ENCODE peak calls at places on chromosome 18, in four cellular contexts. One of them, this sample, is unnamed.

GRCh38 chr18:36187826-36188721 is 777 bp downstream of the MOCOS start:
- DNase-seq in stomach: peak
- DNase-seq in endothelial cell of umbilical vein: no peak
- DNase-seq in H54: peak
- DNase-seq in this sample: peak

GRCh38 chr18:50201476-50201875 is 6.5 kb upstream of the MYO5B start:
- DNase-seq in stomach: no peak
- DNase-seq in endothelial cell of umbilical vein: no peak
- DNase-seq in H54: no peak
- DNase-seq in this sample: no peak

GRCh38 chr18:31424383-31424988 is 23.1 kb upstream of the DSG3 start:
- DNase-seq in stomach: peak
- DNase-seq in endothelial cell of umbilical vein: no peak
- DNase-seq in H54: peak
- DNase-seq in this sample: no peak

GRCh38 chr18:2716394-2717326 is 61.1 kb downstream of the SMCHD1 start:
- DNase-seq in stomach: no peak
- DNase-seq in endothelial cell of umbilical vein: no peak
- DNase-seq in H54: no peak
- DNase-seq in this sample: no peak

GRCh38 chr18:6056171-6056932 is 161.0 kb upstream of the TMEM200C start:
- DNase-seq in stomach: no peak
- DNase-seq in endothelial cell of umbilical vein: peak
- DNase-seq in H54: peak
- DNase-seq in this sample: no peak

GRCh38 chr18:78696698-78697435 is 282.8 kb upstream of the SALL3 start:
- DNase-seq in stomach: no peak
- DNase-seq in endothelial cell of umbilical vein: no peak
- DNase-seq in H54: no peak
- DNase-seq in this sample: no peak

GRCh38 chr18:59616501-59616900 is 80.7 kb downstream of the CCBE1 start:
- DNase-seq in stomach: no peak
- DNase-seq in endothelial cell of umbilical vein: no peak
- DNase-seq in H54: no peak
- DNase-seq in this sample: no peak

GRCh38 chr18:13257361-13257980 is 38.9 kb downstream of the LDLRAD4 start:
- DNase-seq in stomach: no peak
- DNase-seq in endothelial cell of umbilical vein: no peak
- DNase-seq in H54: no peak
- DNase-seq in this sample: no peak

GRCh38 chr18:56937874-56938273 is 209.0 kb upstream of the BOD1L2 start:
- DNase-seq in stomach: no peak
- DNase-seq in endothelial cell of umbilical vein: no peak
- DNase-seq in H54: no peak
- DNase-seq in this sample: no peak

GRCh38 chr18:13218376-13219011 is at the start of gene LDLRAD4:
- DNase-seq in stomach: peak
- DNase-seq in endothelial cell of umbilical vein: peak
- DNase-seq in H54: no peak
- DNase-seq in this sample: peak

GRCh38 chr18:46264255-46264654 is 160.1 kb downstream of the HAUS1 start:
- DNase-seq in stomach: no peak
- DNase-seq in endothelial cell of umbilical vein: peak
- DNase-seq in H54: no peak
- DNase-seq in this sample: no peak

GRCh38 chr18:46293699-46294300 is 189.6 kb downstream of the HAUS1 start:
- DNase-seq in stomach: no peak
- DNase-seq in endothelial cell of umbilical vein: no peak
- DNase-seq in H54: no peak
- DNase-seq in this sample: peak

GRCh38 chr18:36083729-36084128 is 16.4 kb upstream of the RPRD1A start:
- DNase-seq in stomach: no peak
- DNase-seq in endothelial cell of umbilical vein: no peak
- DNase-seq in H54: no peak
- DNase-seq in this sample: no peak

GRCh38 chr18:63879684-63880083 is 7.8 kb upstream of the SERPINB2 start:
- DNase-seq in stomach: no peak
- DNase-seq in endothelial cell of umbilical vein: peak
- DNase-seq in H54: no peak
- DNase-seq in this sample: no peak

GRCh38 chr18:28468903-28469302 is 292.0 kb upstream of the CDH2 start:
- DNase-seq in stomach: no peak
- DNase-seq in endothelial cell of umbilical vein: no peak
- DNase-seq in H54: no peak
- DNase-seq in this sample: no peak

GRCh38 chr18:61666876-61667590 is 225.8 kb downstream of the RNF152 start:
- DNase-seq in stomach: no peak
- DNase-seq in endothelial cell of umbilical vein: no peak
- DNase-seq in H54: no peak
- DNase-seq in this sample: no peak

GRCh38 chr18:63974991-63975390 is 5.1 kb downstream of the SERPINB8 start:
- DNase-seq in stomach: no peak
- DNase-seq in endothelial cell of umbilical vein: peak
- DNase-seq in H54: no peak
- DNase-seq in this sample: no peak

GRCh38 chr18:65610939-65611338 is 139.9 kb upstream of the CDH7 start:
- DNase-seq in stomach: no peak
- DNase-seq in endothelial cell of umbilical vein: no peak
- DNase-seq in H54: no peak
- DNase-seq in this sample: no peak

GRCh38 chr18:35099911-35100310 is 58.7 kb downstream of the MAPRE2 start:
- DNase-seq in stomach: no peak
- DNase-seq in endothelial cell of umbilical vein: no peak
- DNase-seq in H54: no peak
- DNase-seq in this sample: no peak

GRCh38 chr18:13872373-13872772 is 43.0 kb downstream of the MC2R start:
- DNase-seq in stomach: no peak
- DNase-seq in endothelial cell of umbilical vein: no peak
- DNase-seq in H54: no peak
- DNase-seq in this sample: no peak

GRCh38 chr18:37567994-37568359 is 2.4 kb upstream of the CELF4 start:
- DNase-seq in stomach: no peak
- DNase-seq in endothelial cell of umbilical vein: no peak
- DNase-seq in H54: no peak
- DNase-seq in this sample: no peak

GRCh38 chr18:62288669-62289016 is 36.5 kb upstream of the TNFRSF11A start:
- DNase-seq in stomach: no peak
- DNase-seq in endothelial cell of umbilical vein: no peak
- DNase-seq in H54: no peak
- DNase-seq in this sample: no peak

GRCh38 chr18:71442830-71443229 is 1101.3 kb downstream of the CBLN2 start:
- DNase-seq in stomach: no peak
- DNase-seq in endothelial cell of umbilical vein: no peak
- DNase-seq in H54: no peak
- DNase-seq in this sample: no peak

GRCh38 chr18:3806656-3807055 is 356.7 kb downstream of the TGIF1 start:
- DNase-seq in stomach: no peak
- DNase-seq in endothelial cell of umbilical vein: no peak
- DNase-seq in H54: no peak
- DNase-seq in this sample: no peak

GRCh38 chr18:22933206-22933957 is at the start of gene RBBP8:
- DNase-seq in stomach: peak
- DNase-seq in endothelial cell of umbilical vein: peak
- DNase-seq in H54: peak
- DNase-seq in this sample: peak
- TF ChIP-seq POLR2A in stomach: no peak
- TF ChIP-seq POLR2A in endothelial cell of umbilical vein: peak
- TF ChIP-seq POLR2A in H54: peak
- TF ChIP-seq POLR2A in this sample: peak

GRCh38 chr18:9913526-9914333 is at the start of gene VAPA:
- DNase-seq in stomach: peak
- DNase-seq in endothelial cell of umbilical vein: peak
- DNase-seq in H54: peak
- DNase-seq in this sample: peak
- TF ChIP-seq POLR2A in stomach: peak
- TF ChIP-seq POLR2A in endothelial cell of umbilical vein: peak
- TF ChIP-seq POLR2A in H54: peak
- TF ChIP-seq POLR2A in this sample: peak

DNA sequence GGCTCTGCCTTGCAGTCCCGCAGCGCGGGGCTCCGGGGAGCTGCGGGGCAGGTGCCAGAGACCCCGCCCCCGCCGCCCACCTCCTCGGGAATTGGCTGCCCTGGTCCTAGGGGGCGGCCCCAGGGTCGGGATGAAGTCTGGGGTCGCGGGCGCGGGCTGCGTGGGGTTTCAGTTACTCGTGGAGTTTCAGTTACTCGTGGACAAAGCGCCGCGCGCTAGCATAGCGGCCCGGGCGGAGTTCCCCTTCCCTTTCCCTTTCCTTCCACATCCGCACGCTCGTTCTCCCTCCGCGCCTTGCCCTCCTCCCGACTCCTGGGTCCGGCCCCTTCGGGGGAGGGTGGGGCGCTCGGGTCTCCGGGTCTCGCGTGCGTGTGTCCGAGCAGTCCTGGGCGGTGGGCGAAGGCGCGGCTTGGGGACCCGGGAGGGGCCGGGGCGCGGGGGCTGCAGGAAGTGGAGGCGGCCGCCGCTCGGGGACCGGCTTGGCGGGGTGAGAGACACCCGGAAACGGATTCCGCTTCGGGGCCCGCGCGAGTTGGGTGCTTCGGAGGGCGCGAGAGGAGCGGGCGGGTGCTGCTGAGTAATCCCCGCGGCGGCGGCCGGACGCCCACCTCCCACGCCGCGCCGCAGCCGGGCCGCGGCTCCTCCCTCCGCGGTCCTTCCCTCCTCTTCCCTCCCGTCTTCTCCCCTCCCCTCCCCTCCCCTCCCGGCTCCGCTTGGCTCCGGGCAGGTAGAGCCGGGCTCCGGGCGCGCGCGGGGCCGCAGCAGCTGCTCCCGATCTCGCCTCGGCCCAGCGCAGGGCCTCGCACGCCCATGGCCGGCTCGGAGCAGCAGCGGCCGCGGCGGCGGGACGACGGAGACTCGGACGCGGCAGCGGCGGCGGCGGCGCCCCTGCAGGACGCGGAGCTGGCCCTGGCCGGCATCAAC is at the start of gene TTC39C:
- DNase-seq in stomach: peak
- DNase-seq in endothelial cell of umbilical vein: peak
- DNase-seq in H54: peak
- DNase-seq in this sample: peak
- TF ChIP-seq POLR2A in stomach: no peak
- TF ChIP-seq POLR2A in endothelial cell of umbilical vein: no peak
- TF ChIP-seq POLR2A in H54: peak
- TF ChIP-seq POLR2A in this sample: peak

GRCh38 chr18:48918156-48918555 is 32.6 kb downstream of the SMAD7 start:
- DNase-seq in stomach: no peak
- DNase-seq in endothelial cell of umbilical vein: no peak
- DNase-seq in H54: no peak
- DNase-seq in this sample: peak
- TF ChIP-seq POLR2A in stomach: no peak
- TF ChIP-seq POLR2A in endothelial cell of umbilical vein: no peak
- TF ChIP-seq POLR2A in H54: no peak
- TF ChIP-seq POLR2A in this sample: no peak

GRCh38 chr18:74511823-74512222 is 15.7 kb downstream of the CNDP2 start:
- DNase-seq in stomach: peak
- DNase-seq in endothelial cell of umbilical vein: no peak
- DNase-seq in H54: no peak
- DNase-seq in this sample: no peak
- TF ChIP-seq POLR2A in stomach: no peak
- TF ChIP-seq POLR2A in endothelial cell of umbilical vein: no peak
- TF ChIP-seq POLR2A in H54: no peak
- TF ChIP-seq POLR2A in this sample: no peak

DNA sequence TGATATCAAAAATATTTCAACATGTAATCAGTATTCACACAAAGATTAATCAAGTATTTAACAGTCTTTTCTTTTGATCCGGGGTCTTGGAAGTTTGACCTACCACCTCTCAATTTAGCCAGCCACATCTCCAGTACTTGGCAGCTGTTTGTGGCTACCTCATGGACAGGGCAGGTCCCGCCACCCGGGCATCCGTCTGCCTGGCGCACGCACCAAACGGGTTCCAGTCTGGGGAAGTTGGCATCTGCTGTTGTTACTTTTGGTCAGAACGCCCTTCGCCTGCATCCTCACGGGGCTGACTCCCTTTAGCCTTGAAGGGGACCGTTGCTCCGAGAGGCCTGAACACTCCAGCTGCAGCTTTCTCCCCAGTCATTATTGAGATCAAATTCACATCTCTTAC is 81.7 kb downstream of the NEDD4L start:
- DNase-seq in stomach: no peak
- DNase-seq in endothelial cell of umbilical vein: no peak
- DNase-seq in H54: no peak
- DNase-seq in this sample: no peak
- TF ChIP-seq POLR2A in stomach: no peak
- TF ChIP-seq POLR2A in endothelial cell of umbilical vein: no peak
- TF ChIP-seq POLR2A in H54: no peak
- TF ChIP-seq POLR2A in this sample: no peak

GRCh38 chr18:43601432-43601831 is 324.1 kb upstream of the SYT4 start:
- DNase-seq in stomach: no peak
- DNase-seq in endothelial cell of umbilical vein: no peak
- DNase-seq in H54: no peak
- DNase-seq in this sample: no peak
- TF ChIP-seq POLR2A in stomach: no peak
- TF ChIP-seq POLR2A in endothelial cell of umbilical vein: no peak
- TF ChIP-seq POLR2A in H54: no peak
- TF ChIP-seq POLR2A in this sample: no peak

DNA sequence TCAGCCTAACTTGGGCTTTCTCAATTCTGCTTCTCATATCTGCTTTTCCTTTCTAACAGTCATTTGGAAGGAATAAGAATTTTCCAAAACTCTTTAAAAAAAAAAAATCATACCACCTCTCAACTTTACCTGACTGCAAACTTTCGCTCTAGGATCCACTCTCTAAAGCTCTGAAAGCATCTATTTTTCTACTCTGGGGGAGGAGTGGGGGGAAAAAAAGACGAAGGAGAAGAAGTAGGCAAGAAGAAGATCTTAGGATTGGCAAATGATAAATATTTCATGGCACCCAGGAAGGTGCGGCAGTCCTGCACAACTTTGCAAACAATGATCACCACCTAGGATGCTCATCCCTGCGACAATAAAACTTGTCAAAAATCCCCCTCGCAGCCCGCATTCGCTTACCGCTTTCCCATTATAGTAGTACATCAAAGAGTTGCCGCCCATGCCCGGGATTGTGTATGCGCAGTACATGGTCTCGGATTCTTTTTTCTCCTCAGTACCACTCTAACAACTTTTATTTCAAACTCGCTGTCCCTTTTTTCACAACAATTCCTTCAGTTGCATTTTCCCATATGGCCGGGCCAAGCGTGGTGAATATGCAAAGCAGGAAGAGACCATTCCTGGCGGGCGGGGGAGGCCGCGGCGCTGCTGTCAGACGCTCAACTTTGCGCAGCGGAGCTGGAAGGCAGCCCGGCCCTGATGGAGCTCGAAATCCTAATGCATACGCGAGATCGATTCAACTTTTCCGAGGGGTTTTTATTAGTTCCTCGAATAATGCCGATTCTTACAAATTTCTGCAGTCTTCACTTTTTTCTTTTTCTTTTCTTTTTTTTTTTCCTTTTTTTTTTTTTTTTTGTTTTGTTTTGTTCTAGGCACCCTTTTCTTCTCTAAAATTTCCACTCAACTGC is 266.5 kb downstream of the TCF4 start:
- DNase-seq in stomach: peak
- DNase-seq in endothelial cell of umbilical vein: peak
- DNase-seq in H54: no peak
- DNase-seq in this sample: peak
- TF ChIP-seq POLR2A in stomach: no peak
- TF ChIP-seq POLR2A in endothelial cell of umbilical vein: no peak
- TF ChIP-seq POLR2A in H54: no peak
- TF ChIP-seq POLR2A in this sample: no peak